ENCODE peak calls at places on chromosomes 11 and 22, in ten cellular contexts. S, H, M, U, G, I, N, D, V and W are unnamed samples. For H3K9me3, the result is how much of the 10 kb centered on the place peaks cover.

GRCh38 chr11:29161216-29161615 is 855.6 kb downstream of the KCNA4 start:
- DNase-seq in I (no peak), U (no peak), S (no peak), V (no peak), M (no peak), D (no peak), N (no peak), G (no peak), H (no peak), W (no peak)

GRCh38 chr11:73996161-73996747 is 12.6 kb downstream of the UCP3 start:
- DNase-seq in D (peak), S (no peak), M (no peak), V (no peak), N (peak), U (no peak), G (peak), I (no peak), H (no peak), W (no peak)

GRCh38 chr11:114015117-114015516 is 40.2 kb downstream of the HTR3A start:
- DNase-seq in G (no peak), S (no peak), N (no peak), H (no peak), D (no peak), U (no peak), M (no peak), V (no peak), I (no peak), W (no peak)

GRCh38 chr11:45332486-45332934 is 46.4 kb upstream of the SYT13 start:
- DNase-seq in S (peak), H (no peak), V (no peak), M (peak), I (no peak), G (no peak), D (no peak), U (peak), N (no peak), W (no peak)

GRCh38 chr11:93005239-93005638 is 35.8 kb downstream of the MTNR1B start:
- DNase-seq in D (no peak), U (no peak), H (no peak), S (no peak), V (no peak), G (no peak), M (no peak), I (no peak), N (no peak), W (no peak)

GRCh38 chr22:32720924-32721323 is 80.6 kb upstream of the TIMP3 start:
- DNase-seq in M (no peak), S (no peak), H (no peak), V (no peak), I (no peak), D (no peak), N (no peak), G (no peak), U (no peak), W (no peak)

GRCh38 chr11:125389339-125390166 is 106.5 kb downstream of the FEZ1 start:
- DNase-seq in D (no peak), U (no peak), V (no peak), H (no peak), M (no peak), G (no peak), S (no peak), N (peak), I (no peak), W (no peak)

GRCh38 chr11:812390-812789 is 2.6 kb downstream of the RPLP2 start:
- DNase-seq in U (no peak), I (no peak), N (no peak), V (no peak), G (no peak), S (no peak), D (no peak), M (no peak), H (no peak), W (no peak)

GRCh38 chr11:61837411-61838005 is 9.4 kb downstream of the FADS2 start:
- DNase-seq in H (no peak), U (no peak), G (no peak), V (no peak), N (peak), D (peak), M (no peak), S (no peak), I (no peak), W (no peak)

GRCh38 chr11:36343436-36343835 is 47.3 kb downstream of the PRR5L start:
- DNase-seq in G (no peak), S (no peak), N (no peak), M (no peak), D (no peak), I (no peak), U (no peak), H (no peak), V (no peak), W (no peak)

GRCh38 chr11:115926090-115926489 is 421.9 kb upstream of the CADM1 start:
- DNase-seq in H (no peak), M (no peak), G (no peak), V (no peak), S (no peak), U (no peak), I (no peak), D (no peak), N (no peak), W (no peak)

GRCh38 chr11:94882931-94883330 is 90.4 kb downstream of the CWC15 start:
- DNase-seq in G (no peak), S (no peak), D (no peak), M (no peak), I (no peak), V (no peak), U (no peak), H (no peak), N (no peak), W (no peak)

GRCh38 chr11:32487270-32487669 is 51.9 kb upstream of the WT1 start:
- DNase-seq in S (no peak), G (no peak), H (no peak), N (no peak), U (peak), V (no peak), I (no peak), M (no peak), D (no peak), W (no peak)

GRCh38 chr11:122656631-122657101 is 1.1 kb downstream of the UBASH3B start:
- DNase-seq in N (peak), D (peak), M (peak), I (no peak), H (peak), S (peak), G (peak), V (no peak), U (no peak), W (peak)

GRCh38 chr11:121539000-121539399 is 86.2 kb upstream of the SORL1-AS1 start:
- DNase-seq in S (no peak), M (no peak), V (no peak), G (no peak), U (no peak), I (no peak), D (no peak), H (no peak), N (no peak), W (no peak)

GRCh38 chr22:19448739-19449421 is 1.4 kb upstream of the C22orf39 start:
- DNase-seq in H (no peak), G (no peak), S (peak), V (no peak), M (no peak), D (no peak), I (no peak), N (no peak), U (no peak), W (no peak)

GRCh38 chr11:65204646-65205601 is 23.2 kb downstream of the CAPN1 start:
- DNase-seq in H (no peak), D (peak), S (no peak), N (peak), U (no peak), M (no peak), V (no peak), G (peak), I (no peak), W (peak)

GRCh38 chr11:73652046-73652730 is 5.8 kb downstream of the PLEKHB1 start:
- DNase-seq in N (no peak), G (no peak), S (no peak), V (peak), I (no peak), D (no peak), H (no peak), M (peak), U (peak), W (peak)

GRCh38 chr11:15645201-15645600 is 530.5 kb downstream of the INSC start:
- DNase-seq in M (no peak), I (no peak), D (no peak), H (no peak), N (no peak), G (no peak), S (no peak), U (no peak), V (no peak), W (no peak)

GRCh38 chr11:130646881-130647280 is 198.4 kb downstream of the ADAMTS15 start:
- DNase-seq in U (no peak), N (no peak), D (no peak), M (no peak), S (no peak), I (no peak), H (no peak), V (no peak), G (no peak), W (no peak)

GRCh38 chr22:34102633-34103032 is 182.4 kb upstream of the LARGE1 start:
- DNase-seq in N (no peak), G (no peak), U (no peak), I (no peak), S (no peak), D (no peak), H (no peak), M (no peak), V (no peak), W (no peak)

GRCh38 chr11:59787816-59788215 is 22.8 kb downstream of the MRPL16 start:
- DNase-seq in U (no peak), M (no peak), G (no peak), H (no peak), I (no peak), N (no peak), S (no peak), V (no peak), D (no peak), W (no peak)

GRCh38 chr11:124612045-124612444 is 817 bp downstream of the PANX3 start:
- DNase-seq in D (no peak), M (no peak), U (no peak), V (no peak), G (no peak), I (no peak), N (no peak), S (peak), H (no peak), W (no peak)

GRCh38 chr11:44920451-44920850 is 30.2 kb downstream of the TP53I11 start:
- DNase-seq in D (no peak), M (no peak), V (no peak), G (no peak), N (no peak), S (no peak), I (no peak), U (no peak), H (no peak), W (no peak)

GRCh38 chr22:49297286-49297870 is 530.3 kb downstream of the BRD1 start:
- DNase-seq in G (no peak), N (peak), U (no peak), V (peak), M (no peak), D (no peak), I (no peak), S (no peak), H (no peak), W (peak)

GRCh38 chr11:87451400-87451799 is 413.7 kb downstream of the TMEM135 start:
- DNase-seq in U (no peak), D (no peak), G (no peak), V (no peak), H (no peak), N (no peak), M (no peak), S (no peak), I (no peak), W (no peak)

GRCh38 chr11:46520971-46521745 is 72.7 kb downstream of the AMBRA1 start:
- DNase-seq in I (no peak), H (no peak), N (no peak), S (no peak), G (no peak), M (no peak), U (no peak), D (no peak), V (no peak), W (no peak)

GRCh38 chr11:75598900-75599299 is 36.8 kb downstream of the SERPINH1 start:
- DNase-seq in S (no peak), M (no peak), G (no peak), U (no peak), I (no peak), N (no peak), V (no peak), D (no peak), H (no peak), W (no peak)

GRCh38 chr11:123494195-123495050 is 64.4 kb downstream of the GRAMD1B start:
- DNase-seq in U (no peak), H (no peak), N (no peak), V (no peak), M (no peak), G (no peak), S (no peak), I (no peak), D (no peak), W (no peak)

GRCh38 chr22:19225560-19225959 is 47.0 kb upstream of the SLC25A1 start:
- DNase-seq in N (no peak), H (no peak), G (no peak), S (no peak), D (no peak), M (no peak), V (no peak), U (no peak), I (no peak), W (no peak)

GRCh38 chr11:34492806-34493414 is 20.7 kb downstream of the ELF5 start:
- DNase-seq in N (no peak), G (no peak), U (peak), D (no peak), H (no peak), M (peak), I (peak), V (peak), S (peak), W (no peak)

GRCh38 chr11:28071305-28071704 is 36.7 kb downstream of the KIF18A start:
- DNase-seq in S (no peak), V (no peak), G (no peak), I (no peak), H (no peak), U (no peak), M (no peak), D (no peak), N (no peak), W (no peak)

GRCh38 chr11:130359419-130359818 is 44.7 kb upstream of the ZBTB44 start:
- DNase-seq in N (no peak), U (no peak), H (no peak), D (no peak), M (no peak), G (no peak), S (no peak), I (no peak), V (no peak), W (no peak)

GRCh38 chr22:48761546-48761945 is 1066.1 kb downstream of the BRD1 start:
- DNase-seq in D (no peak), U (no peak), S (no peak), V (peak), H (no peak), M (no peak), N (no peak), G (no peak), I (no peak), W (no peak)

GRCh38 chr22:38401336-38402084 is 53.5 kb downstream of the KCNJ4 start:
- DNase-seq in M (no peak), S (no peak), H (no peak), D (peak), I (no peak), G (no peak), V (no peak), U (no peak), N (no peak), W (peak)

GRCh38 chr11:34433899-34434298 is 4.8 kb upstream of the CAT start:
- DNase-seq in M (no peak), G (no peak), V (no peak), D (no peak), N (no peak), H (no peak), U (no peak), S (no peak), I (no peak), W (no peak)

GRCh38 chr11:19311306-19312030 is 70.7 kb upstream of the E2F8 start:
- DNase-seq in S (peak), N (no peak), M (peak), H (no peak), V (peak), U (peak), G (peak), I (peak), D (no peak), W (no peak)

GRCh38 chr22:36759481-36760159 is 16.3 kb downstream of the IFT27 start:
- DNase-seq in H (no peak), N (peak), V (no peak), M (no peak), U (no peak), I (no peak), D (no peak), G (no peak), S (no peak), W (peak)

GRCh38 chr11:128902515-128903066 is 11.4 kb downstream of the KCNJ5 start:
- DNase-seq in D (peak), G (no peak), N (no peak), M (no peak), V (no peak), H (no peak), S (no peak), U (no peak), I (no peak), W (no peak)

GRCh38 chr11:12485328-12485727 is 108.0 kb downstream of the PARVA start:
- DNase-seq in V (no peak), I (no peak), M (no peak), D (no peak), U (no peak), H (no peak), G (no peak), S (no peak), N (no peak), W (no peak)
- TF ChIP-seq CTCF in V (no peak), I (peak), M (peak), D (peak), U (peak), H (no peak), G (peak), S (peak), N (peak), W (peak)

GRCh38 chr11:118892964-118893363 is 9.3 kb downstream of the CXCR5 start:
- DNase-seq in U (no peak), V (no peak), I (no peak), S (no peak), H (no peak), D (no peak), N (peak), G (no peak), M (no peak), W (no peak)
- H3K4me3 ChIP-seq in U (no peak), V (no peak), I (no peak), S (peak), H (no peak), D (no peak), N (peak), G (no peak), M (no peak), W (no peak)

DNA sequence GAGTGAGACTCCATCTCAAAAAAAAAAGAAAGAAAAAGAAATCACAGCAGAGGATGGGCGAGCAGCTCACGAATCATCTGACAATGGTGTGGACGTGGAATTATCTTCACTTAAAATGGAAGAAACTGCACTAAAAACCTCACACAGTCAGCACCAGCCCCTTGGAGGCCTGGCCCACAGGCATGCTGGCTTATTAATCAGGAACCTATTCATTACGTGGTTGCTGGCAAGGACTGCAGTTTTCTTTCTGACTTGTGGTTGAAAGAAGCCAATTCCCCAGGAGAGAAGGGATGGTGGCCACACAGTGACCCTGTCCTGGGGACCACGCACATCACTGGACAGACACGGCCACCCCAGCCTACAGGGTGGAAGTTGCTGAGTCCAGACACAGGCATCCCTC is 401.1 kb downstream of the CTTN start:
- DNase-seq in M (no peak), N (no peak), H (no peak), G (no peak), V (no peak), I (no peak), U (no peak), D (no peak), S (no peak), W (peak)
- H3K9me3 ChIP-seq in M (under half), N (under half), H (under half), G (under half), V (under half), I (under half), U (under half), D (under half), S (under half), W (under half)

GRCh38 chr11:2577071-2578005 is 122.5 kb downstream of the KCNQ1OT1 start:
- DNase-seq in N (peak), V (peak), G (peak), M (no peak), D (peak), S (no peak), U (no peak), I (no peak), H (peak), W (peak)
- TF ChIP-seq CTCF in N (no peak), V (no peak), G (no peak), M (no peak), D (no peak), S (no peak), U (no peak), I (no peak), H (no peak), W (no peak)